ENCODE peak calls at places on chromosomes 16 and 17, in seven cellular contexts. Q is mesendoderm, V is IMR-90, M is H9, L is mesenchymal stem cell, E is H1, R is trophoblast cell. Y is an unnamed sample.

GRCh38 chr17:30148376-30148775 is 31.8 kb downstream of the NSRP1 start:
- DNase-seq in V (no peak), R (no peak), E (no peak), Q (peak; percentile 7), L (no peak), M (no peak), Y (no peak)

GRCh38 chr17:78133971-78134898 is 3.7 kb downstream of the TMC8 start:
- DNase-seq in L (no peak), E (peak; percentile 72), M (peak; percentile 96), Q (peak; percentile 94), R (peak; percentile 70), V (peak; percentile 12), Y (peak; percentile 54)

GRCh38 chr16:50121721-50122445 is 31.2 kb upstream of the TENT4B start:
- DNase-seq in M (no peak), L (no peak), E (no peak), Q (no peak), R (no peak), V (no peak), Y (no peak)

GRCh38 chr17:48612854-48613691 is 2.0 kb downstream of the HOXB8 start:
- DNase-seq in M (peak; percentile 76), Q (peak; percentile 76), V (peak; percentile 61), E (no peak), R (peak; percentile 52), L (peak; percentile 67), Y (no peak)

GRCh38 chr16:89981414-89981813 is 32.9 kb downstream of the DEF8 start:
- DNase-seq in Q (no peak), L (no peak), R (no peak), E (no peak), M (no peak), V (no peak), Y (no peak)

GRCh38 chr16:86227801-86228200 is 282.5 kb upstream of the FOXF1 start:
- DNase-seq in M (no peak), R (no peak), V (peak; percentile 32), E (no peak), Q (no peak), L (no peak), Y (no peak)

GRCh38 chr16:53099318-53100130 is 44.7 kb downstream of the CHD9 start:
- DNase-seq in E (peak; percentile 88), R (peak; percentile 95), V (peak; percentile 89), M (peak; percentile 96), Q (peak; percentile 98), L (peak; percentile 94), Y (peak; percentile 85)

GRCh38 chr17:82656266-82656665 is 8.0 kb upstream of the WDR45B start:
- DNase-seq in R (no peak), Q (no peak), V (no peak), E (no peak), M (no peak), L (no peak), Y (no peak)

GRCh38 chr16:426906-427249 is 1.4 kb downstream of the RAB11FIP3 start:
- DNase-seq in Q (no peak), E (no peak), R (no peak), M (no peak), V (no peak), L (no peak), Y (no peak)

GRCh38 chr17:48578616-48579560 is 738 bp upstream of the HOXB4 start:
- DNase-seq in R (no peak), Q (no peak), V (peak; percentile 63), E (no peak), M (no peak), L (peak; percentile 76), Y (no peak)

GRCh38 chr16:30561212-30561816 is 3.1 kb upstream of the ZNF764 start:
- DNase-seq in R (no peak), M (peak; percentile 48), E (no peak), L (no peak), Q (no peak), V (no peak), Y (no peak)

GRCh38 chr17:27906238-27906603 is 13.1 kb upstream of the LYRM9 start:
- DNase-seq in E (no peak), V (no peak), R (no peak), L (no peak), Q (no peak), M (no peak), Y (no peak)

GRCh38 chr16:81593481-81593880 is 148.9 kb downstream of the CMIP start:
- DNase-seq in M (no peak), V (no peak), Q (no peak), L (no peak), E (no peak), R (peak; percentile 47), Y (no peak)

GRCh38 chr16:1032607-1033006 is 39.9 kb upstream of the SSTR5 start:
- DNase-seq in R (no peak), V (no peak), M (no peak), Q (no peak), E (no peak), L (no peak), Y (no peak)

GRCh38 chr16:9787717-9788116 is 394.5 kb downstream of the GRIN2A start:
- DNase-seq in Q (peak; percentile 53), E (no peak), V (no peak), L (no peak), R (no peak), M (no peak), Y (no peak)
- H3K4me2 ChIP-seq in Q (no peak overlapping the region), E (no peak overlapping the region), V (no peak overlapping the region), L (no peak overlapping the region), R (no peak overlapping the region), M (no peak overlapping the region), Y (no peak overlapping the region)

GRCh38 chr16:23403547-23403946 is 49.4 kb downstream of the COG7 start:
- DNase-seq in R (no peak), M (no peak), V (no peak), Q (no peak), E (no peak), L (no peak), Y (no peak)

GRCh38 chr16:23410176-23410575 is 42.8 kb downstream of the COG7 start:
- DNase-seq in L (no peak), R (peak; percentile 82), M (no peak), V (peak; percentile 23), E (no peak), Q (peak; percentile 19), Y (no peak)

GRCh38 chr16:23408242-23409201 is 44.5 kb downstream of the COG7 start:
- DNase-seq in M (no peak), Q (peak; percentile 61), R (peak; percentile 42), E (no peak), V (peak; percentile 78), L (peak; percentile 73), Y (peak; percentile 32)

GRCh38 chr16:23406546-23407240 is 46.3 kb downstream of the COG7 start:
- DNase-seq in Q (no peak), L (no peak), R (no peak), V (no peak), M (no peak), E (no peak), Y (no peak)

DNA sequence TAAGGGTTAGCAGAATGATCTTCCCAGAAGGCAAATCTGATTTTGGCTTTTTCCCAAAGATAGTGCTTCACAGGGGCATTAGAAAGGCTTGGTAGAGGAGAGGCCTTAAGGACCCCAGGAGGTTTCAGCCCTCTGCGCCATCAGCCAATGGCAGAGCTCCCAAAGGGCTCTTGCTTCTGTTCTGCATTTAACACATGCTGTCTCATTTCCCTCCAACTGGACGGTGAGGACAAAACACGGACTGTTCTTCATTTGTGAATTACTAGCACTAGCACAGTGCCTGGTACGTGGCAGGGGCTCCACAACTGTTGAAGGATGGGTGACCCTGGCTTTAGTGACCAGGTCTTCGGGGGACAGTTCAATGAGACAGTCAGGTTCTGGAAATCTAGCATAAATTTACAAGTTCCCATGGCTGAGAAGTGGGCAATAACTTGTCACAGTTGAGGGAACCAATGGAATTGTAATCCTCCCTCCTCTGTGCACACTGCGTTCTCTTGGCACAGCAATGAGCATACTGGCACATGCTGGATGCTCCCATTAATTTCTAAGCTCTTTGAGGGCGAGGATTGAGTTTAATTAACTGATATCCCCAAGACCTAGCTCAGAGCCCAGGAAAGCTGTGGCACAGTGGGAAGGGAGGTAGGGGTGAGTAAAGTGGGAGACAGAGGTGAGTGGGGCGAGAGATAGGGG is 45.4 kb downstream of the COG7 start:
- DNase-seq in E (no peak), V (no peak), L (no peak), M (no peak), Q (no peak), R (no peak), Y (no peak)
- H4K8ac ChIP-seq in E (no peak overlapping the region), V (no peak overlapping the region), L (no peak overlapping the region), M (no peak overlapping the region), Q (no peak overlapping the region), R (no peak overlapping the region), Y (no peak overlapping the region)

GRCh38 chr17:1360975-1361374 is 39.0 kb downstream of the YWHAE start:
- DNase-seq in L (no peak), Q (no peak), E (no peak), R (no peak), V (no peak), M (no peak), Y (no peak)
- H3K4ac ChIP-seq in L (no peak overlapping the region), Q (no peak overlapping the region), E (no peak overlapping the region), R (peak overlapping the region; percentile 67), V (no peak overlapping the region), M (no peak overlapping the region), Y (no peak overlapping the region)

GRCh38 chr16:4402439-4403132 is 13.8 kb downstream of the CORO7 start:
- DNase-seq in Q (peak; percentile 78), R (peak; percentile 82), M (peak; percentile 84), V (peak; percentile 62), L (peak; percentile 77), E (no peak), Y (peak; percentile 82)
- H3K4me2 ChIP-seq in Q (no peak overlapping the region), R (no peak overlapping the region), M (no peak overlapping the region), V (peak overlapping the region; percentile 9), L (no peak overlapping the region), E (no peak overlapping the region), Y (no peak overlapping the region)

GRCh38 chr17:40058865-40059264 is 3.9 kb upstream of the THRA start:
- DNase-seq in L (no peak), M (no peak), E (no peak), V (no peak), Q (no peak), R (no peak), Y (no peak)
- H4K8ac ChIP-seq in L (peak overlapping the region; percentile 4), M (no peak overlapping the region), E (no peak overlapping the region), V (no peak overlapping the region), Q (no peak overlapping the region), R (no peak overlapping the region), Y (no peak overlapping the region)

GRCh38 chr17:12024332-12024731 is 3.7 kb downstream of the MAP2K4 start:
- DNase-seq in R (peak; percentile 51), E (no peak), M (no peak), V (peak; percentile 73), L (peak; percentile 26), Q (no peak), Y (no peak)

GRCh38 chr17:12027658-12028057 is 7.0 kb downstream of the MAP2K4 start:
- DNase-seq in L (no peak), V (no peak), R (no peak), E (no peak), Q (no peak), M (no peak), Y (no peak)

GRCh38 chr17:12034538-12034937 is 13.9 kb downstream of the MAP2K4 start:
- DNase-seq in E (no peak), L (no peak), V (no peak), Q (no peak), R (no peak), M (no peak), Y (no peak)

GRCh38 chr17:12028611-12029010 is 7.9 kb downstream of the MAP2K4 start:
- DNase-seq in M (no peak), R (no peak), L (no peak), E (no peak), V (no peak), Q (no peak), Y (no peak)
- H3K4ac ChIP-seq in M (no peak overlapping the region), R (no peak overlapping the region), L (no peak overlapping the region), E (no peak overlapping the region), V (no peak overlapping the region), Q (no peak overlapping the region), Y (no peak overlapping the region)